ENCODE peak calls at places on chromosome 7, in seven cellular contexts. Y is posterior cingulate gyrus; X is brain microvascular endothelial cell; M is activated CD4-positive, alpha-beta T cell treated with anti-CD3 and anti-CD28 coated beads for 4 hours; S is vagina; W is NCI-H526 treated with DMSO at 0.1 percent for 48 hours; V is ELF-1. G is an unnamed sample.

GRCh38 chr7:36967387-36967786 is 243.1 kb upstream of the AOAH start:
- DNase-seq in V (peak; percentile 85), W (peak; percentile 56), S (no peak), M (no peak), X (peak; percentile 50), Y (peak; percentile 63), G (no peak)

GRCh38 chr7:70678621-70679251 is 453.2 kb upstream of the GALNT17 start:
- DNase-seq in V (no peak), W (no peak), M (no peak), Y (no peak), X (no peak), S (no peak), G (no peak)

GRCh38 chr7:132901241-132901640 is 180.6 kb downstream of the CHCHD3 start:
- DNase-seq in S (no peak), V (peak; percentile 83), M (no peak), Y (no peak), X (no peak), W (no peak), G (no peak)

GRCh38 chr7:91343420-91343819 is 79.2 kb downstream of the FZD1 start:
- DNase-seq in W (peak; percentile 11), S (no peak), Y (no peak), M (no peak), V (no peak), X (no peak), G (no peak)

GRCh38 chr7:4776160-4776623 is 769 bp downstream of the AP5Z1 start:
- DNase-seq in W (no peak), M (no peak), X (no peak), S (no peak), Y (no peak), V (no peak), G (no peak)

GRCh38 chr7:128887169-128888038 is 23.1 kb downstream of the KCP start:
- DNase-seq in S (no peak), Y (no peak), V (no peak), W (no peak), M (no peak), X (no peak), G (no peak)

GRCh38 chr7:48087349-48087748 is 1.7 kb upstream of the UPP1 start:
- DNase-seq in V (no peak), W (no peak), X (peak; percentile 67), M (no peak), S (peak; percentile 79), Y (no peak), G (no peak)

GRCh38 chr7:100435401-100436304 is 644 bp downstream of the PPP1R35 start:
- DNase-seq in X (no peak), M (peak; percentile 48), Y (no peak), V (peak; percentile 53), W (no peak), S (no peak), G (peak; percentile 48)

GRCh38 chr7:4325732-4326131 is 356.4 kb upstream of the FOXK1 start:
- DNase-seq in Y (no peak), W (no peak), M (no peak), X (no peak), S (no peak), V (no peak), G (no peak)

GRCh38 chr7:27132214-27132613 is 1.7 kb upstream of the HOXA4 start:
- DNase-seq in W (no peak), Y (no peak), M (no peak), X (no peak), V (no peak), S (no peak), G (no peak)

GRCh38 chr7:68684246-68684850 is 913.9 kb upstream of the AUTS2 start:
- DNase-seq in V (peak; percentile 57), W (no peak), S (no peak), X (no peak), Y (peak; percentile 51), M (no peak), G (no peak)

GRCh38 chr7:40474790-40475680 is 340.2 kb downstream of the SUGCT start:
- DNase-seq in V (no peak), M (no peak), X (no peak), S (no peak), Y (no peak), W (no peak), G (no peak)

GRCh38 chr7:138204989-138205298 is 128.7 kb downstream of the AKR1D1 start:
- DNase-seq in Y (no peak), X (no peak), M (no peak), S (no peak), V (no peak), W (no peak), G (no peak)

GRCh38 chr7:149292101-149292823 is 30.3 kb downstream of the ZNF783 start:
- DNase-seq in W (no peak), S (no peak), V (peak; percentile 65), X (peak; percentile 24), M (no peak), Y (no peak), G (no peak)

GRCh38 chr7:134364619-134365037 is 47.9 kb upstream of the SLC35B4 start:
- DNase-seq in X (peak; percentile 29), Y (no peak), W (no peak), M (no peak), V (no peak), S (no peak), G (no peak)

GRCh38 chr7:31073486-31074383 is 21.6 kb downstream of the ADCYAP1R1 start:
- DNase-seq in X (peak; percentile 14), M (no peak), V (no peak), W (no peak), Y (no peak), S (no peak), G (no peak)

GRCh38 chr7:33392143-33392542 is 262.8 kb downstream of the BBS9 start:
- DNase-seq in Y (no peak), S (no peak), V (no peak), W (peak; percentile 29), M (no peak), X (no peak), G (no peak)

GRCh38 chr7:82388138-82388537 is 55.4 kb downstream of the CACNA2D1 start:
- DNase-seq in V (no peak), S (no peak), W (no peak), X (no peak), Y (no peak), M (no peak), G (no peak)